ENCODE peak calls at places on chromosomes 7 and 10, in eight cellular contexts. One of them, this sample, is unnamed.

GRCh38 chr10:12198156-12198555 is 2.2 kb downstream of the CDC123 start:
- DNase-seq in progenitor cell of endocrine pancreas: no peak
- DNase-seq in body of pancreas: no peak
- DNase-seq in glutamatergic neuron: no peak
- DNase-seq in GM06990: no peak
- DNase-seq in IMR-90: no peak
- DNase-seq in upper lobe of right lung: no peak
- DNase-seq in MCF 10A: no peak
- DNase-seq in this sample: no peak

GRCh38 chr7:28407643-28408042 is 4.7 kb upstream of the CREB5 start:
- DNase-seq in progenitor cell of endocrine pancreas: no peak
- DNase-seq in body of pancreas: no peak
- DNase-seq in glutamatergic neuron: no peak
- DNase-seq in GM06990: no peak
- DNase-seq in IMR-90: peak; percentile 83
- DNase-seq in upper lobe of right lung: no peak
- DNase-seq in MCF 10A: peak; percentile 53
- DNase-seq in this sample: no peak

GRCh38 chr7:116984917-116985316 is 31.6 kb downstream of the ST7 start:
- DNase-seq in progenitor cell of endocrine pancreas: no peak
- DNase-seq in body of pancreas: no peak
- DNase-seq in glutamatergic neuron: no peak
- DNase-seq in GM06990: no peak
- DNase-seq in IMR-90: peak; percentile 28
- DNase-seq in upper lobe of right lung: no peak
- DNase-seq in MCF 10A: peak; percentile 49
- DNase-seq in this sample: no peak

GRCh38 chr10:93261961-93262610 is 188.4 kb downstream of the CYP26A1 start:
- DNase-seq in progenitor cell of endocrine pancreas: no peak
- DNase-seq in body of pancreas: no peak
- DNase-seq in glutamatergic neuron: no peak
- DNase-seq in GM06990: no peak
- DNase-seq in IMR-90: peak; percentile 58
- DNase-seq in upper lobe of right lung: no peak
- DNase-seq in MCF 10A: no peak
- DNase-seq in this sample: no peak

GRCh38 chr10:114767101-114767588 is 54.4 kb upstream of the FHIP2A start:
- DNase-seq in progenitor cell of endocrine pancreas: no peak
- DNase-seq in body of pancreas: no peak
- DNase-seq in glutamatergic neuron: no peak
- DNase-seq in GM06990: no peak
- DNase-seq in IMR-90: peak; percentile 74
- DNase-seq in upper lobe of right lung: no peak
- DNase-seq in MCF 10A: peak; percentile 52
- DNase-seq in this sample: no peak

GRCh38 chr7:19117870-19118608 is 603 bp upstream of the TWIST1 start:
- DNase-seq in progenitor cell of endocrine pancreas: no peak
- DNase-seq in body of pancreas: no peak
- DNase-seq in glutamatergic neuron: no peak
- DNase-seq in GM06990: no peak
- DNase-seq in IMR-90: peak; percentile 21
- DNase-seq in upper lobe of right lung: no peak
- DNase-seq in MCF 10A: peak; percentile 7
- DNase-seq in this sample: no peak

GRCh38 chr10:21340341-21340740 is 185.1 kb downstream of the SKIDA1 start:
- DNase-seq in progenitor cell of endocrine pancreas: no peak
- DNase-seq in body of pancreas: no peak
- DNase-seq in glutamatergic neuron: no peak
- DNase-seq in GM06990: no peak
- DNase-seq in IMR-90: no peak
- DNase-seq in upper lobe of right lung: peak; percentile 23
- DNase-seq in MCF 10A: no peak
- DNase-seq in this sample: no peak

GRCh38 chr10:129971381-129972144 is 7.5 kb upstream of the EBF3 start:
- DNase-seq in progenitor cell of endocrine pancreas: peak; percentile 53
- DNase-seq in body of pancreas: peak; percentile 58
- DNase-seq in glutamatergic neuron: peak; percentile 86
- DNase-seq in GM06990: peak; percentile 63
- DNase-seq in IMR-90: peak; percentile 22
- DNase-seq in upper lobe of right lung: peak; percentile 83
- DNase-seq in MCF 10A: no peak
- DNase-seq in this sample: peak; percentile 82

GRCh38 chr10:116521424-116522305 is 24.1 kb upstream of the PNLIP start:
- DNase-seq in progenitor cell of endocrine pancreas: peak; percentile 30
- DNase-seq in body of pancreas: peak; percentile 71
- DNase-seq in glutamatergic neuron: peak; percentile 39
- DNase-seq in GM06990: no peak
- DNase-seq in IMR-90: peak; percentile 52
- DNase-seq in upper lobe of right lung: no peak
- DNase-seq in MCF 10A: peak; percentile 62
- DNase-seq in this sample: peak; percentile 55

GRCh38 chr7:159102681-159103381 is 41.8 kb downstream of the VIPR2 start:
- DNase-seq in progenitor cell of endocrine pancreas: no peak
- DNase-seq in body of pancreas: peak; percentile 7
- DNase-seq in glutamatergic neuron: no peak
- DNase-seq in GM06990: no peak
- DNase-seq in IMR-90: no peak
- DNase-seq in upper lobe of right lung: peak; percentile 40
- DNase-seq in MCF 10A: no peak
- DNase-seq in this sample: no peak

DNA sequence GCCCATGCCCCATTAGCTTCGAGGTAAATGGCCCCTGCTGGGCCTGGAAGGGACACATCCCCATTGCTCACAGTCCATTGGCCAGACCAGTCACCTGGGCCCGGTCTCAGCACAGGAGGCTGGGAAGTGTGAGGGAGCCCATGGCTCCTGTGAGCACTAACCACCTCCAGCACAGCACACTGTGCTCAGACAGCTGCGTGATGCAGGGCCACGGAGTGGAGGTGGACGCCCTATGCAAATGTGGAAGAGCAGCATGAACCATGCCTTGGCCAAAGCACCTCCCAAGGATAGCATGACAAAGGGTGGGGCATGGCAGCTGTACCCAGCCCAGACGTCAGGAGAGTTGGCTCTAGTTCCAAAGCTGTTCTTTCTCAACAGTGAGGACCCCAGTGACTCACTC is 120.2 kb upstream of the ZMIZ1 start:
- DNase-seq in progenitor cell of endocrine pancreas: no peak
- DNase-seq in body of pancreas: no peak
- DNase-seq in glutamatergic neuron: no peak
- DNase-seq in GM06990: no peak
- DNase-seq in IMR-90: no peak
- DNase-seq in upper lobe of right lung: no peak
- DNase-seq in MCF 10A: peak; percentile 94
- DNase-seq in this sample: no peak
- TF ChIP-seq CTCF in progenitor cell of endocrine pancreas: no peak
- TF ChIP-seq CTCF in body of pancreas: no peak
- TF ChIP-seq CTCF in glutamatergic neuron: no peak
- TF ChIP-seq CTCF in GM06990: no peak
- TF ChIP-seq CTCF in IMR-90: no peak
- TF ChIP-seq CTCF in upper lobe of right lung: no peak
- TF ChIP-seq CTCF in MCF 10A: no peak
- TF ChIP-seq CTCF in this sample: no peak

DNA sequence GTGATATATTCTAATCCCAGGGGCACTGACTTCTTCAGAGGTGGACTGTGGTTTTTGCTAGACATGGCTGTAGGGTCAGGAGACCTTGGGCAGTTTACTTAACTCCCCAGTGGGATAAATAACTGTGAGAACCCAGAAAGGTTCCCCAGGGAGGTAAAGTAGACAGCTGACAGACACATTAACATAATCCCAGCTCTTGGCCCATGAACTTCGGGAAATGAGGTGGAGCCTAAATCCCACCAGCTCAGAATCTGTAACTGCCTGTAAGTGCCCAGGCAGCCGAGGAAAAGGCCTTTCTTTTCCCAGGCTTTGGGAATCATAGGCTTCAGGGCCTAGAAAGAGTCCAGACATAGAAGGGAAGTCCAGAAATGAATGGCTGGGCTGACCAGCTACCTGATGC is 106.0 kb downstream of the LRRC18 start:
- DNase-seq in progenitor cell of endocrine pancreas: no peak
- DNase-seq in body of pancreas: no peak
- DNase-seq in glutamatergic neuron: no peak
- DNase-seq in GM06990: no peak
- DNase-seq in IMR-90: no peak
- DNase-seq in upper lobe of right lung: no peak
- DNase-seq in MCF 10A: no peak
- DNase-seq in this sample: no peak
- TF ChIP-seq CTCF in progenitor cell of endocrine pancreas: no peak
- TF ChIP-seq CTCF in body of pancreas: no peak
- TF ChIP-seq CTCF in glutamatergic neuron: no peak
- TF ChIP-seq CTCF in GM06990: no peak
- TF ChIP-seq CTCF in IMR-90: no peak
- TF ChIP-seq CTCF in upper lobe of right lung: no peak
- TF ChIP-seq CTCF in MCF 10A: no peak
- TF ChIP-seq CTCF in this sample: no peak

GRCh38 chr7:16471933-16472332 is 6.4 kb upstream of the SOSTDC1 start:
- DNase-seq in progenitor cell of endocrine pancreas: no peak
- DNase-seq in body of pancreas: no peak
- DNase-seq in glutamatergic neuron: no peak
- DNase-seq in GM06990: no peak
- DNase-seq in IMR-90: no peak
- DNase-seq in upper lobe of right lung: no peak
- DNase-seq in MCF 10A: no peak
- DNase-seq in this sample: no peak
- TF ChIP-seq CTCF in progenitor cell of endocrine pancreas: no peak
- TF ChIP-seq CTCF in body of pancreas: no peak
- TF ChIP-seq CTCF in glutamatergic neuron: no peak
- TF ChIP-seq CTCF in GM06990: no peak
- TF ChIP-seq CTCF in IMR-90: no peak
- TF ChIP-seq CTCF in upper lobe of right lung: no peak
- TF ChIP-seq CTCF in MCF 10A: no peak
- TF ChIP-seq CTCF in this sample: no peak

DNA sequence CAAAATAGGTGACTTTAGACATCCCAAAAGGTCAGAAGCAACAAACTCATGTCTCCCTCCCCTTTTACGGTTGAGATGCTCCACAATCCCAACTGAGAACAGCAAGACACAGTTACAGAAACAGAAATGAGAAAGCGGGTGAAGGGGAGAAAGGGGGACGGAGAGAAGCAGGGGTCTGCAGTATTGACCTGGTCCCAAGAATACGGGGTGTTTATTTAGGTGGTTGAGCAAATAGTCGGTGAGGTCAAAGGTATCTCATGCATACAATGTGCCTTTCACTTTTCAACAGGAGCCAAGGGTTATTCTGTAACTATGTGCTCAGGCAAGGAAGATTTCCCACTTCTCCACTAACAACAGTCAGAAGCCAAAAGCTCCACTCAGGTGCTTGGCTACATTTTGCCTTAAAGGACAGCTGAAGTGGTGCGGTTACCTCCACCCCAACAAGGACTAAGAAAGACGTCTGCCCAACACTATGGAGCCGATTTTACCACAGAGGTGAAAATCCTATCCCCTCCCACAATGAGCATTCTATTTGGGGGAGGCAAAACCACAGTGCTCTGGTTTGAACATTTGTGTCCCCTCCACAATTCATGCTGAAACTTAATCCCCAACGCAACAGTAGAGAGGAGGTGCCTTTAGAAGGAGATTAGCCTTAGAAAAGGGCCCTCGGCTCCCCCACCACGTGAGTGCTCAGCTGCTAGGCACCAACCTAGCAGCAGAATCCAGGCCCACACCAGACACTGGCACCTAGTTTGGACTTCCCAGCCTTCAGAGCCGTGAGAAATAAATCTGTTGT is 77.9 kb downstream of the PARD3 start:
- DNase-seq in progenitor cell of endocrine pancreas: no peak
- DNase-seq in body of pancreas: no peak
- DNase-seq in glutamatergic neuron: no peak
- DNase-seq in GM06990: no peak
- DNase-seq in IMR-90: no peak
- DNase-seq in upper lobe of right lung: no peak
- DNase-seq in MCF 10A: no peak
- DNase-seq in this sample: no peak
- TF ChIP-seq CTCF in progenitor cell of endocrine pancreas: no peak
- TF ChIP-seq CTCF in body of pancreas: no peak
- TF ChIP-seq CTCF in glutamatergic neuron: no peak
- TF ChIP-seq CTCF in GM06990: no peak
- TF ChIP-seq CTCF in IMR-90: no peak
- TF ChIP-seq CTCF in upper lobe of right lung: no peak
- TF ChIP-seq CTCF in MCF 10A: no peak
- TF ChIP-seq CTCF in this sample: no peak